ENCODE peak calls at places on chromosomes 7 and 10, in nine cellular contexts. X is A549, Y is Panc1, D is heart right ventricle, O is neural progenitor cell, Z is transverse colon, R is skeletal muscle cell, A is H1, P is lung. U is an unnamed sample.

GRCh38 chr7:23205861-23206510 is 24.1 kb downstream of the NUP42 start:
- DNase-seq in P (no peak), A (no peak), O (no peak), X (no peak), D (peak; percentile 31), R (no peak), Z (no peak), Y (no peak), U (no peak)

GRCh38 chr10:116974442-116975005 is 30.5 kb downstream of the SHTN1 start:
- DNase-seq in Z (no peak), R (peak; percentile 58), O (no peak), P (no peak), D (no peak), Y (no peak), X (peak; percentile 45), A (no peak), U (peak; percentile 60)

GRCh38 chr7:87624628-87625027 is 3.6 kb upstream of the RUNDC3B start:
- DNase-seq in O (no peak), Y (no peak), X (no peak), P (no peak), Z (no peak), R (no peak), A (no peak), D (no peak), U (no peak)

GRCh38 chr7:1425292-1426136 is 33.8 kb downstream of the MICALL2 start:
- DNase-seq in X (no peak), R (no peak), A (no peak), D (no peak), Y (no peak), P (no peak), Z (no peak), O (peak; percentile 45), U (no peak)

GRCh38 chr7:36151921-36152755 is 916 bp upstream of the EEPD1 start:
- DNase-seq in D (no peak), P (no peak), R (no peak), Z (no peak), A (no peak), O (no peak), X (no peak), Y (peak; percentile 47), U (no peak)

GRCh38 chr7:26200113-26200443 is 468 bp downstream of the HNRNPA2B1 start:
- DNase-seq in D (peak; percentile 65), X (peak; percentile 69), R (no peak), O (peak; percentile 81), Y (no peak), Z (peak; percentile 81), P (peak; percentile 68), A (no peak), U (no peak)

GRCh38 chr7:139106959-139107358 is 2.6 kb downstream of the ZC3HAV1 start:
- DNase-seq in A (no peak), Y (no peak), P (no peak), Z (no peak), R (no peak), D (no peak), O (no peak), X (no peak), U (no peak)

GRCh38 chr7:85488406-85488805 is 301.6 kb upstream of the SEMA3D start:
- DNase-seq in D (no peak), A (no peak), X (no peak), O (no peak), Z (no peak), P (no peak), R (no peak), Y (no peak), U (no peak)

GRCh38 chr7:7970620-7971307 is 2.2 kb downstream of the GLCCI1 start:
- DNase-seq in O (peak; percentile 7), A (no peak), P (no peak), X (no peak), Y (no peak), Z (no peak), D (no peak), R (no peak), U (no peak)

GRCh38 chr10:62581351-62581750 is 207.2 kb downstream of the ZNF365 start:
- DNase-seq in X (no peak), P (no peak), R (no peak), O (no peak), A (no peak), Y (no peak), Z (no peak), D (no peak), U (no peak)

GRCh38 chr10:114151486-114151885 is 22.5 kb downstream of the CCDC186 start:
- DNase-seq in R (peak; percentile 59), Z (no peak), A (no peak), X (peak; percentile 68), D (no peak), Y (peak; percentile 75), O (no peak), P (no peak), U (peak; percentile 30)

GRCh38 chr7:127824682-127825081 is 172.7 kb downstream of the SND1 start:
- DNase-seq in X (no peak), Z (no peak), P (no peak), R (no peak), D (no peak), A (no peak), Y (no peak), O (no peak), U (no peak)

GRCh38 chr7:30840176-30841024 is 69.2 kb downstream of the MINDY4 start:
- DNase-seq in A (no peak), Z (no peak), P (no peak), R (no peak), D (no peak), X (no peak), O (no peak), Y (no peak), U (no peak)

GRCh38 chr10:88830643-88831277 is 20.9 kb downstream of the ANKRD22 start:
- DNase-seq in D (no peak), R (no peak), P (no peak), O (no peak), Y (no peak), A (no peak), Z (no peak), X (no peak), U (no peak)

GRCh38 chr7:21526007-21526406 is 16.8 kb upstream of the DNAH11 start:
- DNase-seq in A (no peak), D (no peak), O (no peak), X (peak; percentile 16), P (no peak), Y (no peak), Z (no peak), R (no peak), U (no peak)

GRCh38 chr7:962401-963081 is 8.1 kb upstream of the ADAP1 start:
- DNase-seq in A (no peak), Y (no peak), D (peak; percentile 6), R (no peak), Z (peak; percentile 3), O (peak; percentile 1), P (no peak), X (no peak), U (no peak)

DNA sequence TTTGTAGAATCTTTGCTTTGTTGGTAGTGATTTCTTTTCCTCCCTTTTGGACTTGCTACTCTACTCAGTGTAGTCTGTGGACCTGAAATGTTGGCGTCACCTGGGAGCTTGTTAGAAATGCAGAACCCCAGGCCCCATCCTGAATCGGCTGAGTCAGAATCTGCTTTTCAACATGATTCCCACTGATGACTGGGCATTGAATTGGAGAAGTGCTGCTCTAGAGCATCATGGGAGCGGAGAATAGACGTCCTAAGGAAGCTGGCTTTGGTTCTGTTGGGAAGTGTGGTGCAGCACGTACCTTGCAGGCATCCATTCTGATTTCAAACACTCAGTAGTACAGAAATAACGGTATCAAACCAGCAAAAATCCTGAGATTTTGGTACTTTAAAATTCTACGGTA is 54.7 kb downstream of the RBM33 start:
- DNase-seq in A (no peak), O (no peak), X (no peak), R (no peak), D (no peak), Z (no peak), Y (no peak), P (no peak), U (no peak)
- H3K4me3 ChIP-seq in A (no peak overlapping the region), O (no peak overlapping the region), X (no peak overlapping the region), R (no peak overlapping the region), D (no peak overlapping the region), Z (no peak overlapping the region), Y (no peak overlapping the region), P (no peak overlapping the region), U (no peak overlapping the region)

DNA sequence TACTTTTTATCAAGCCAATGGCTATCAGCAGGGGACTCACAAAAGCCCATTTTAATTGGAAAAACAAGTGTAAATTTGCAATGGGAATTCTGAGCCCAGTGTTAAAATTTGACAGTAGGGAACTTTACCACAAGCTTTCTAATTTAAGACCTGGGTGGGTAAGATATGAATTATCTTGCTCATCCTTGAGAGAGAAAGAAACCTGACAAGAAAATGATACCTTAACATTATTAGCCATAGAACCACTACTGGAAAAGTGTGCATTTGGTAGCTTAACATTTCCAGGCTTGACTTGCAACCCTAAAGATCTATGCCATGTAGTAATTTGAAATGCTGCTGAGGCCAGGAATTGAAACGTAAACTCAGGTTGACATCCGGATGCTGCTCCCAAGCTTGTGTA is 2.7 kb upstream of the ST8SIA6 start:
- DNase-seq in A (no peak), X (no peak), D (no peak), P (no peak), O (no peak), R (no peak), Y (no peak), Z (no peak), U (no peak)
- H3K4me3 ChIP-seq in A (no peak overlapping the region), X (no peak overlapping the region), D (no peak overlapping the region), P (no peak overlapping the region), O (no peak overlapping the region), R (no peak overlapping the region), Y (no peak overlapping the region), Z (no peak overlapping the region), U (no peak overlapping the region)

GRCh38 chr10:133201948-133202725 is 27.9 kb upstream of the UTF1 start:
- DNase-seq in O (no peak), R (no peak), X (no peak), P (no peak), Z (no peak), Y (no peak), D (peak; percentile 3), A (no peak), U (no peak)

GRCh38 chr10:133201151-133201947 is 28.7 kb upstream of the UTF1 start:
- DNase-seq in D (peak; percentile 9), Y (no peak), X (no peak), Z (no peak), R (no peak), A (no peak), P (no peak), O (no peak), U (no peak)

GRCh38 chr10:133199992-133200611 is 29.9 kb upstream of the UTF1 start:
- DNase-seq in R (no peak), X (no peak), Y (no peak), Z (no peak), A (no peak), O (peak; percentile 27), P (no peak), D (peak; percentile 12), U (no peak)

GRCh38 chr10:133199488-133199885 is 30.5 kb upstream of the UTF1 start:
- DNase-seq in P (no peak), X (no peak), O (no peak), Z (no peak), Y (no peak), A (no peak), R (no peak), D (no peak), U (no peak)

GRCh38 chr10:133200621-133201031 is 29.4 kb upstream of the UTF1 start:
- DNase-seq in Y (no peak), X (no peak), P (no peak), O (no peak), Z (no peak), D (peak; percentile 9), R (no peak), A (no peak), U (no peak)
- H3K4me3 ChIP-seq in Y (no peak overlapping the region), X (no peak overlapping the region), P (no peak overlapping the region), O (no peak overlapping the region), Z (no peak overlapping the region), D (no peak overlapping the region), R (no peak overlapping the region), A (no peak overlapping the region), U (no peak overlapping the region)

GRCh38 chr10:50624154-50624865 is 554 bp upstream of the SGMS1 start:
- DNase-seq in X (peak; percentile 96), R (peak; percentile 85), O (peak; percentile 98), D (peak; percentile 98), A (peak; percentile 83), Y (peak; percentile 75), Z (peak; percentile 98), P (peak; percentile 96), U (peak; percentile 85)
- H3K4me3 ChIP-seq in X (peak overlapping the region; percentile 89), R (peak overlapping the region; percentile 83), O (peak overlapping the region; percentile 71), D (peak overlapping the region; percentile 85), A (peak overlapping the region; percentile 71), Y (peak overlapping the region; percentile 93), Z (peak overlapping the region; percentile 96), P (peak overlapping the region; percentile 42), U (peak overlapping the region; percentile 81)

U was measured in AG04450.